ENCODE peak calls at places on chromosomes 4 and X, in eight cellular contexts. F is cardiac muscle cell, T is GM12864, E is transverse colon, N is GM23338, M is nephron progenitor cell, B is bronchial epithelial cell, Q is right atrium auricular region. L is an unnamed sample.

GRCh38 chr4:42655921-42656735 is 777 bp downstream of the ATP8A1 start:
- DNase-seq in F (no peak), T (no peak), E (peak), N (peak), M (peak), B (peak), Q (peak), L (peak)

GRCh38 chr4:74014332-74014731 is 15.9 kb upstream of the CXCL5 start:
- DNase-seq in F (no peak), T (no peak), E (no peak), N (no peak), M (no peak), B (no peak), Q (no peak), L (no peak)

GRCh38 chr4:37722000-37722638 is 35.9 kb upstream of the RELL1 start:
- DNase-seq in F (no peak), T (no peak), E (no peak), N (no peak), M (no peak), B (no peak), Q (no peak), L (peak)

GRCh38 chr4:2817701-2818350 is 24.9 kb downstream of the SH3BP2 start:
- DNase-seq in F (peak), T (no peak), E (peak), N (peak), M (peak), B (no peak), Q (no peak), L (peak)

GRCh38 chr4:74534121-74534520 is 89.2 kb downstream of the AREG start:
- DNase-seq in F (no peak), T (no peak), E (no peak), N (no peak), M (no peak), B (no peak), Q (no peak), L (no peak)

GRCh38 chr4:13912966-13913365 is 285.4 kb upstream of the BOD1L1 start:
- DNase-seq in F (peak), T (no peak), E (no peak), N (no peak), M (no peak), B (peak), Q (no peak), L (no peak)

GRCh38 chrX:65838674-65839073 is 171.2 kb downstream of the MSN start:
- DNase-seq in F (no peak), T (no peak), E (no peak), N (no peak), M (no peak), B (no peak), Q (no peak), L (no peak)

GRCh38 chrX:6021316-6022091 is 207.2 kb downstream of the NLGN4X start:
- DNase-seq in F (peak), T (peak), E (peak), N (peak), M (peak), B (peak), Q (no peak), L (peak)

GRCh38 chrX:152930516-152930915 is 32.6 kb downstream of the ZNF185 start:
- DNase-seq in F (no peak), T (no peak), E (no peak), N (no peak), M (no peak), B (no peak), Q (no peak), L (no peak)

GRCh38 chrX:110081740-110082139 is 78.8 kb downstream of the TMEM164 start:
- DNase-seq in F (peak), T (no peak), E (no peak), N (no peak), M (no peak), B (peak), Q (peak), L (no peak)

GRCh38 chr4:185304944-185305690 is 90.6 kb downstream of the LRP2BP start:
- DNase-seq in F (peak), T (peak), E (peak), N (peak), M (no peak), B (no peak), Q (no peak), L (peak)

GRCh38 chr4:182306792-182307507 is 63.7 kb downstream of the TENM3 start:
- DNase-seq in F (no peak), T (no peak), E (no peak), N (no peak), M (no peak), B (peak), Q (no peak), L (no peak)

GRCh38 chr4:73573794-73574528 is 46.3 kb downstream of the RASSF6 start:
- DNase-seq in F (peak), T (peak), E (peak), N (peak), M (peak), B (peak), Q (peak), L (peak)

GRCh38 chrX:150087612-150088011 is 149.3 kb upstream of the EOLA2 start:
- DNase-seq in F (no peak), T (no peak), E (no peak), N (peak), M (no peak), B (no peak), Q (no peak), L (no peak)

GRCh38 chr4:48360966-48361470 is 19.7 kb downstream of the SLAIN2 start:
- DNase-seq in F (no peak), T (no peak), E (no peak), N (no peak), M (no peak), B (no peak), Q (no peak), L (no peak)

GRCh38 chr4:20075479-20075878 is 176.2 kb upstream of the SLIT2 start:
- DNase-seq in F (peak), T (no peak), E (no peak), N (no peak), M (no peak), B (no peak), Q (no peak), L (no peak)
- TF ChIP-seq CTCF in F (peak), T (no peak), E (no peak), N (no peak), M (no peak), B (no peak), Q (no peak), L (no peak)

GRCh38 chr4:165462009-165462408 is 83.2 kb downstream of the CPE start:
- DNase-seq in F (no peak), T (no peak), E (no peak), N (no peak), M (no peak), B (no peak), Q (no peak), L (no peak)
- TF ChIP-seq CTCF in F (no peak), T (no peak), E (no peak), N (no peak), M (no peak), B (no peak), Q (no peak), L (no peak)

DNA sequence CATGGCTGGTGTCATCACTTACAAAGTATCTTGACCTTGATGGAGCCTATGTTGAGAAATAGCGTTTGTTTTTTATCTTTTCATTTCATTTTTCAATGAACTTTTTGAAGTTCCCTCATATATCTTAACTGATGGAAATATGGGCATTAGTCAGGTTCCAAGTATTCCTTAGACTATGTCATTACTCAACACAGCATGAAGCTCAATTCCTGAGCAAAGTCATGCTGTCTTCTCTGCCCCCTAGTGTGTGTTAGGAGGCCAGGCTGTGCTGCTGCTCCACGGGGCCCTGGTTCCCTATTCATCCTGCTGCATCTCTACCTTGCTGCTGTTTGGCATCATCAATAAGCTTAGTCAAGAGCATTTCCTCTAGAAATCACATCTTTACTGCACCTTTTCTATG is 40.9 kb downstream of the GPR143 start:
- DNase-seq in F (peak), T (no peak), E (no peak), N (no peak), M (no peak), B (peak), Q (no peak), L (no peak)
- TF ChIP-seq CTCF in F (peak), T (no peak), E (no peak), N (peak), M (no peak), B (no peak), Q (no peak), L (no peak)

GRCh38 chr4:169774466-169775445 is 17.0 kb upstream of the HPF1 start:
- DNase-seq in F (peak), T (no peak), E (no peak), N (peak), M (peak), B (no peak), Q (no peak), L (no peak)
- TF ChIP-seq CTCF in F (peak), T (peak), E (no peak), N (peak), M (peak), B (no peak), Q (no peak), L (no peak)

GRCh38 chr4:169621754-169622481 is 1.5 kb downstream of the CLCN3 start:
- DNase-seq in F (peak), T (no peak), E (no peak), N (no peak), M (no peak), B (peak), Q (no peak), L (no peak)

GRCh38 chr4:169618986-169619385 is 1.4 kb upstream of the CLCN3 start:
- DNase-seq in F (no peak), T (no peak), E (no peak), N (no peak), M (no peak), B (no peak), Q (no peak), L (no peak)

GRCh38 chr4:169620846-169621228 is 459 bp downstream of the CLCN3 start:
- DNase-seq in F (no peak), T (no peak), E (peak), N (peak), M (peak), B (no peak), Q (no peak), L (no peak)

GRCh38 chr4:169619518-169619957 is 840 bp upstream of the CLCN3 start:
- DNase-seq in F (peak), T (no peak), E (peak), N (peak), M (peak), B (peak), Q (no peak), L (peak)

DNA sequence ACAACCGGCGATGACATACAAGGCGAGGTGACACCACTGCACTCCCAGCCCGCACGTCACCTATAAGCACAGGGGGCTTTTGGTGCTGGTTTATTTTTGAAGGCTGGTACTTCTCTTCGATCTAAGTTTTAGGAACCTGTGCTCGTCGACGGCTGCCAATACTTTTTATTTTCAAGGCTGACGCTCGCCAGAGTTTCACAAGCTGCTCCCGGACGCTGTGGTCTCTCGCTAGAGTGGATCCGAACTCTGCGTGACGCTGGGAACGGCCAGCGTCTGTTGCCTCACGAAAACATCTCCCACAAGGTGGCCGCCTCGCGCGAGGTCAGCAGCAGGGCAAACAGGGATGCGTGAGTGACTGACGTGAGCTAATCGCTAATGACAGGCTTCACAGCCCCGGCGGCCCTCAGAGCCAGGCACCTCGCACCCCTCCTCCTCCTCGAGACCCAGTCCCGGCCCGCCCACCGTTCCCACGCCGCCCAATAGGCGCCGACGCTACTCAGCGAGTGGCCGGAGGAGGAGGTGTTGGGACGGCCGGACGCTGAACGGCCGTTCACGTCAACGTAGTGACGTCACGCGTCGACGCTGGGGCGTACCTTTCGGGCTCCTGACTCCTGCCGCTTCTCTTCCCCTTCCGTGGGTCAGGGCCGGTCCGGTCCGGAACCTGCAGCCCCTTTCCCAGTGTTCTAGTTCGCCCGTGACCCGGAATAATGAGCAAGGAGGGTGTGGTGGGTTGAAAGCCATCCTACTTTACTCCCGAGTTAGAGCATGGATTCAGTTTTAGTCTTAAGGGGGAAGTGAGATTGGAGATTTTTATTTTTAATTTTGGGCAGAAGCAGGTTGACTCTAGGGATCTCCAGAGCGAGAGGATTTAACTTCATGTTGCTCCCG is at the start of gene CLCN3:
- DNase-seq in F (peak), T (peak), E (peak), N (peak), M (peak), B (peak), Q (peak), L (peak)
- TF ChIP-seq CTCF in F (no peak), T (no peak), E (no peak), N (no peak), M (no peak), B (no peak), Q (no peak), L (no peak)

GRCh38 chr4:28926156-28926555 is 1794.0 kb upstream of the PCDH7 start:
- DNase-seq in F (no peak), T (no peak), E (no peak), N (no peak), M (no peak), B (no peak), Q (no peak), L (no peak)
- TF ChIP-seq CTCF in F (no peak), T (no peak), E (no peak), N (no peak), M (no peak), B (no peak), Q (no peak), L (no peak)

DNA sequence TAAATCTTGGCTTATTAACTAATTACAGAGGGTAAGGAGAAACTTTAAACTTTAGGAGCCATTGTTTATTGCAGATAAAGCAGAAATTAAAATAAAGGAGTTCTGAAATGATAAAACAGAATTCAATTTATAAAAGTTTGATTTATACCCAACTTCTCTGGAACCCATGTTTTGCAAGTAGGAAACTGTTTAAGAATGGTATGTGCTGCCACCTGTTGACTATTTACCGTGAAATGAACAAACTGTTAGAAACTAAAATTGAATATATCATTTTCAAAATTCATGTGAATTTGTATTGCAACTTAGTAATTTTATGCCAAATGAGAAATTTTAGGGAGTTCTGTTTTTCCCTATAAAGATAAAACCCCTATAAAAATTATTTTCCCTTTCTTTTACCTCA is 11.0 kb upstream of the TBC1D8B start:
- DNase-seq in F (peak), T (no peak), E (no peak), N (no peak), M (no peak), B (peak), Q (no peak), L (no peak)
- TF ChIP-seq CTCF in F (peak), T (peak), E (peak), N (peak), M (peak), B (no peak), Q (no peak), L (no peak)

DNA sequence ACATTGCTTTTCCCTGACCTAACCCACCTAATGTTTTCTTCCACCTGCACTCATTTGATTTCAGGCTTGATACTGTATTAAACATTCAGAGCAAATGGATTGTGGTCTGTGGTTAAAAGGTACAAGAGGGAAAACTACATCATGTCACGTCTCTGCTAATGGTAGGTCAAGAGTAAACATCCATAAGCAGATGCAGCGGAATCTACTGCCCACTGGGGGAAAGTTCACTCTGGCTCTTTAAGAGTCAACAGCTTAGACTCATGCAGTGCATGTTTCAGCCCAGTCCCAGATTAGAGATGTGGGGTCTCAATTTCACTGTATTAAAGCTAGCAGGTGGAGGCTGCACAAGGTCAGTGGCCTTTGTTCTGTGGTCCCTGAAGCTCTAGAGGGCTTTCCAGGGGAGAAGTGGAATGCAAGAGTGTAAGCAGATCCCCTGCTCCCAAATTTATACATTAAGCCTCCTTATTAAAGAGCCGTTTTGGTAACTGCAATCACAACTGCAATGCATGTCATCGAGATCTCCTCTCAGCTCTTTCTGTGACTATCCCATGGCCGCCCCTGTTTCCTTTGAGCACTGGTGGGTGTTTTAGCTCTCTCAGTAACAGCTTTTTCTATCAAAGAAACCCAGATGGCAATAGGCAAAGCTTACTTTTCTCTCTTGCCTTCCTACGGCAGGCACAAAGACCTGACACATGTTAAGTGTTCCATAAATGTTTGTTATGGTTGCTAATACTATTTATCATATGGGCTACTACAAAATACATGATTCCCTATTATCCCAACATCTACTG is 53.5 kb downstream of the LDB2 start:
- DNase-seq in F (peak), T (no peak), E (no peak), N (no peak), M (no peak), B (no peak), Q (no peak), L (no peak)
- TF ChIP-seq CTCF in F (no peak), T (no peak), E (no peak), N (no peak), M (no peak), B (no peak), Q (no peak), L (no peak)